ENCODE peak calls at places on chromosomes 11 and 22, in eight cellular contexts. J is HL-60, O is HepG2, Y is GM23338, Z is prostate gland, M is breast epithelium, Q is Panc1, D is sigmoid colon. H is an unnamed sample.

GRCh38 chr11:41848349-41848748 is 388.9 kb upstream of the LRRC4C start:
- DNase-seq in J (no peak), O (no peak), Y (no peak), Z (no peak), M (no peak), Q (no peak), D (no peak), H (no peak)

GRCh38 chr11:7670631-7671030 is 2.7 kb downstream of the CYB5R2 start:
- DNase-seq in J (no peak), O (no peak), Y (no peak), Z (no peak), M (no peak), Q (no peak), D (no peak), H (no peak)

GRCh38 chr11:18393581-18394299 is 623 bp upstream of the LDHA start:
- DNase-seq in J (no peak), O (no peak), Y (no peak), Z (no peak), M (no peak), Q (no peak), D (no peak), H (peak; percentile 33)

GRCh38 chr22:27719535-27720227 is 81.9 kb downstream of the MN1 start:
- DNase-seq in J (no peak), O (peak; percentile 40), Y (peak; percentile 29), Z (peak; percentile 67), M (no peak), Q (no peak), D (no peak), H (no peak)

GRCh38 chr11:57315491-57315890 is 9.3 kb downstream of the TNKS1BP1 start:
- DNase-seq in J (no peak), O (no peak), Y (peak; percentile 50), Z (no peak), M (no peak), Q (no peak), D (no peak), H (no peak)

GRCh38 chr22:20983081-20983745 is 1.1 kb downstream of the LZTR1 start:
- DNase-seq in J (no peak), O (no peak), Y (no peak), Z (no peak), M (no peak), Q (no peak), D (no peak), H (no peak)

GRCh38 chr22:25475554-25476022 is 88.9 kb upstream of the GRK3 start:
- DNase-seq in J (no peak), O (no peak), Y (peak; percentile 27), Z (peak; percentile 51), M (no peak), Q (no peak), D (peak; percentile 72), H (no peak)

GRCh38 chr22:43096420-43096819 is 7.2 kb upstream of the TTLL1 start:
- DNase-seq in J (no peak), O (no peak), Y (no peak), Z (no peak), M (no peak), Q (no peak), D (no peak), H (no peak)

DNA sequence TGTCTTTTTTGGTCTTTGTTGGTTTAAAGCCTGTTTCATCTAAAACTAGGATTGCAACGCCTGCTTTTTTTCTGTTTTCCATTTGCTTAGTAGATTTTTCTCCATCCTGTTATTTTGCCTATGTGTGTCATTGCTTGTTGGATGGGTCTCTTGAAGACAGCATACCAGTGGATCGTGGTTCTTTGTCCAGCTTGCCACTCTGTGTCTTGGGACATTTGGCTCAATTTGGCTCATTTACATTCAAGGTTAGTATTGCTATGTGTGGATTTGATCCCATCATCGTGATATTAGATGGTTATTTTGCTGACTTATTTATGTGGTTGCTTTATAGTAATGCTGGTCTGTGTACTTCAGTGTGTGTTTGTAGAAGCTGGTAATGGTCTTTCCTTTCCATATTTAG is 31.4 kb upstream of the ANKK1 start:
- DNase-seq in J (no peak), O (no peak), Y (no peak), Z (no peak), M (no peak), Q (no peak), D (no peak), H (no peak)
- TF ChIP-seq POLR2AphosphoS5 in J (no peak), O (no peak), Y (no peak), Z (no peak), M (no peak), Q (no peak), D (no peak), H (no peak)

GRCh38 chr22:19523240-19524169 is 705 bp downstream of the CLDN5 start:
- DNase-seq in J (peak; percentile 31), O (no peak), Y (peak; percentile 86), Z (no peak), M (no peak), Q (no peak), D (no peak), H (no peak)
- H3K27ac ChIP-seq in J (no peak overlapping the region), O (no peak overlapping the region), Y (no peak overlapping the region), Z (no peak overlapping the region), M (peak overlapping the region; percentile 85), Q (no peak overlapping the region), D (peak overlapping the region; percentile 42), H (peak overlapping the region; percentile 97)

DNA sequence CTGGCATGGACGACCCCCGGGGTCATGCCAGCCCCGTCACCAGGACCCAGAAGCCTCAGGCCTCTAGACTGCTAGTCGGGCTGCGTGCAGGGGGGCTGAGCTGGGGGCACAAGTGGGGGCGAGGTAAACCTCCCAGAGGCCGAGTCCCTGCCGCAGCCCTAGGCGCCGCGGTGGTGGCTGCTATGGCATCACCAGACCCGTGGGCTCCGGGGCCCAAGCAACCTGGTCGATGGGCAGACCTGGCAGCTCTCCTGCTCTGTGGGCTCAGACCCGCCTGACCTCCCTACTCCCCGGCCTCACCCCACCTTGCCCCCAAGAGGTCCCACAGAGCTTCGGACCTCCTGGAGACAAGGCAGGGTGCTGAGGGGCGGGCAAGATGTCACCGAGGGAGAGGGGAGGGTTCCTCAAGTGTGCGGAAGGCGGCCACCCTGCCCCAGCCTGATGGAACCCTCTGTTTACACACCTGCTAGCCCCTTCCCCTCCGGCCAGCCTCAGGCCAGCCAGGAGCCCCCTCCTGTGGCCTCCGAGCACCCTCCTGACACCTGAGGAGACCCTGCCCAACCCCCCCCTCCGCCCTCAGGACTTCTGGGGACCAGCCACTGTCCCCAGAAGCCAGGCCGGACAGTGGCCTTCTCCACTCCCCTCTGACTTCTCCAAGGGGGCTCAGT is 9.4 kb downstream of the IGF2 start:
- DNase-seq in J (no peak), O (no peak), Y (no peak), Z (no peak), M (no peak), Q (no peak), D (no peak), H (peak; percentile 75)
- TF ChIP-seq POLR2AphosphoS5 in J (no peak), O (peak; percentile 92), Y (no peak), Z (no peak), M (no peak), Q (no peak), D (no peak), H (no peak)

GRCh38 chr11:3700910-3701309 is 29.7 kb upstream of the CHRNA10 start:
- DNase-seq in J (no peak), O (no peak), Y (no peak), Z (no peak), M (no peak), Q (no peak), D (no peak), H (no peak)
- H3K27ac ChIP-seq in J (no peak overlapping the region), O (no peak overlapping the region), Y (peak overlapping the region; percentile 21), Z (peak overlapping the region; percentile 52), M (no peak overlapping the region), Q (no peak overlapping the region), D (no peak overlapping the region), H (no peak overlapping the region)

GRCh38 chr22:23292453-23293350 is 112.4 kb downstream of the BCR start:
- DNase-seq in J (no peak), O (no peak), Y (no peak), Z (no peak), M (no peak), Q (no peak), D (no peak), H (no peak)
- TF ChIP-seq POLR2AphosphoS5 in J (no peak), O (no peak), Y (no peak), Z (no peak), M (no peak), Q (no peak), D (no peak), H (no peak)

GRCh38 chr22:49724893-49725489 is 102.7 kb downstream of the BRD1 start:
- DNase-seq in J (peak; percentile 76), O (peak; percentile 15), Y (no peak), Z (peak; percentile 31), M (peak; percentile 56), Q (no peak), D (no peak), H (peak; percentile 91)

GRCh38 chr22:49724030-49724892 is 103.4 kb downstream of the BRD1 start:
- DNase-seq in J (peak; percentile 30), O (no peak), Y (no peak), Z (no peak), M (peak; percentile 44), Q (no peak), D (no peak), H (peak; percentile 81)

GRCh38 chr22:49726701-49727101 is 101.0 kb downstream of the BRD1 start:
- DNase-seq in J (no peak), O (no peak), Y (no peak), Z (no peak), M (peak; percentile 47), Q (no peak), D (no peak), H (peak; percentile 62)

GRCh38 chr22:49726022-49726681 is 101.5 kb downstream of the BRD1 start:
- DNase-seq in J (no peak), O (no peak), Y (no peak), Z (no peak), M (peak; percentile 43), Q (no peak), D (no peak), H (peak; percentile 18)

DNA sequence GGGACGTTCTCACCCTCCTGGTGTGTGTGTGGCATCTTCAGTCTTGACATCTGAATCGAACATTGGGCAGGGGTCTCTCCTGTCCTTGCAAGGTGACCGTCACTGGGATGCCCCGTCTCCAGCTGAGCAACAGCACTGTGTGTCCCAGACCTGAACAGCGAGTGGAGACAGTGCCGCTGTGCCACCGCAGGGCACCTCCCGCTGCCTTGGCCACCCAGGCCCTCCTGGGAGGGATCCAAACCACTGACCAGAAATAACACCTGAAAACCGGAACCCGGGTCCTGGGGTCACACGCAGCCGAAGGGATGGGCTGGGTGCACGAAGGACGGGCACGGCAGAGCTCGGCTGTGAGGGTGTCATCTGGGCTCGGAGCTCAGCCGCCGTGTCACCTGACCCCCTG is 102.2 kb downstream of the BRD1 start:
- DNase-seq in J (no peak), O (no peak), Y (no peak), Z (no peak), M (peak; percentile 45), Q (no peak), D (no peak), H (peak; percentile 75)
- H3K27ac ChIP-seq in J (no peak overlapping the region), O (no peak overlapping the region), Y (no peak overlapping the region), Z (no peak overlapping the region), M (no peak overlapping the region), Q (no peak overlapping the region), D (no peak overlapping the region), H (no peak overlapping the region)

H was measured in upper lobe of left lung.